ENCODE peak calls at places on chromosomes 2 and 18, in nine cellular contexts. One of them, this sample, is unnamed.

GRCh38 chr2:113376248-113376934 is 61.1 kb upstream of the ZNG1B start:
- DNase-seq in activated T-helper 1 cell treated with anti-CD3 and anti-CD28 coated beads, Interleukin-2, amount 50 U/mL, for 16 hours: no peak
- DNase-seq in stimulated activated CD4-positive, alpha-beta T cell treated with anti-CD3 and anti-CD28 coated beads, TNF-alpha, amount 100 ng/mL, for 1 hour: no peak
- DNase-seq in COR-L47: no peak
- DNase-seq in ACHN: no peak
- DNase-seq in T-helper 2 cell: no peak
- DNase-seq in posterior cingulate gyrus: no peak
- DNase-seq in GM13976: no peak
- DNase-seq in fibroblast of lung: peak
- DNase-seq in this sample: no peak

GRCh38 chr2:167264380-167264779 is 376.1 kb downstream of the XIRP2 start:
- DNase-seq in activated T-helper 1 cell treated with anti-CD3 and anti-CD28 coated beads, Interleukin-2, amount 50 U/mL, for 16 hours: no peak
- DNase-seq in stimulated activated CD4-positive, alpha-beta T cell treated with anti-CD3 and anti-CD28 coated beads, TNF-alpha, amount 100 ng/mL, for 1 hour: no peak
- DNase-seq in COR-L47: peak
- DNase-seq in ACHN: peak
- DNase-seq in T-helper 2 cell: peak
- DNase-seq in posterior cingulate gyrus: no peak
- DNase-seq in GM13976: no peak
- DNase-seq in fibroblast of lung: no peak
- DNase-seq in this sample: peak

GRCh38 chr2:53768233-53768542 is 584 bp downstream of the CHAC2 start:
- DNase-seq in activated T-helper 1 cell treated with anti-CD3 and anti-CD28 coated beads, Interleukin-2, amount 50 U/mL, for 16 hours: peak
- DNase-seq in stimulated activated CD4-positive, alpha-beta T cell treated with anti-CD3 and anti-CD28 coated beads, TNF-alpha, amount 100 ng/mL, for 1 hour: no peak
- DNase-seq in COR-L47: peak
- DNase-seq in ACHN: peak
- DNase-seq in T-helper 2 cell: peak
- DNase-seq in posterior cingulate gyrus: no peak
- DNase-seq in GM13976: no peak
- DNase-seq in fibroblast of lung: peak
- DNase-seq in this sample: peak

GRCh38 chr2:23324281-23324680 is 60.7 kb upstream of the KLHL29 start:
- DNase-seq in activated T-helper 1 cell treated with anti-CD3 and anti-CD28 coated beads, Interleukin-2, amount 50 U/mL, for 16 hours: no peak
- DNase-seq in stimulated activated CD4-positive, alpha-beta T cell treated with anti-CD3 and anti-CD28 coated beads, TNF-alpha, amount 100 ng/mL, for 1 hour: no peak
- DNase-seq in COR-L47: no peak
- DNase-seq in ACHN: no peak
- DNase-seq in T-helper 2 cell: no peak
- DNase-seq in posterior cingulate gyrus: no peak
- DNase-seq in GM13976: no peak
- DNase-seq in fibroblast of lung: no peak
- DNase-seq in this sample: no peak

GRCh38 chr18:66640431-66640830 is 36.5 kb upstream of the CDH19 start:
- DNase-seq in activated T-helper 1 cell treated with anti-CD3 and anti-CD28 coated beads, Interleukin-2, amount 50 U/mL, for 16 hours: no peak
- DNase-seq in stimulated activated CD4-positive, alpha-beta T cell treated with anti-CD3 and anti-CD28 coated beads, TNF-alpha, amount 100 ng/mL, for 1 hour: no peak
- DNase-seq in COR-L47: no peak
- DNase-seq in ACHN: no peak
- DNase-seq in T-helper 2 cell: no peak
- DNase-seq in posterior cingulate gyrus: no peak
- DNase-seq in GM13976: no peak
- DNase-seq in fibroblast of lung: peak
- DNase-seq in this sample: no peak

GRCh38 chr2:11535899-11536344 is 2.1 kb downstream of the GREB1 start:
- DNase-seq in activated T-helper 1 cell treated with anti-CD3 and anti-CD28 coated beads, Interleukin-2, amount 50 U/mL, for 16 hours: no peak
- DNase-seq in stimulated activated CD4-positive, alpha-beta T cell treated with anti-CD3 and anti-CD28 coated beads, TNF-alpha, amount 100 ng/mL, for 1 hour: no peak
- DNase-seq in COR-L47: no peak
- DNase-seq in ACHN: no peak
- DNase-seq in T-helper 2 cell: no peak
- DNase-seq in posterior cingulate gyrus: no peak
- DNase-seq in GM13976: no peak
- DNase-seq in fibroblast of lung: no peak
- DNase-seq in this sample: no peak

GRCh38 chr2:128439231-128440086 is 120.8 kb upstream of the HS6ST1 start:
- DNase-seq in activated T-helper 1 cell treated with anti-CD3 and anti-CD28 coated beads, Interleukin-2, amount 50 U/mL, for 16 hours: no peak
- DNase-seq in stimulated activated CD4-positive, alpha-beta T cell treated with anti-CD3 and anti-CD28 coated beads, TNF-alpha, amount 100 ng/mL, for 1 hour: no peak
- DNase-seq in COR-L47: no peak
- DNase-seq in ACHN: no peak
- DNase-seq in T-helper 2 cell: no peak
- DNase-seq in posterior cingulate gyrus: no peak
- DNase-seq in GM13976: no peak
- DNase-seq in fibroblast of lung: no peak
- DNase-seq in this sample: peak

GRCh38 chr18:23872701-23873550 is 141.6 kb upstream of the TTC39C start:
- DNase-seq in activated T-helper 1 cell treated with anti-CD3 and anti-CD28 coated beads, Interleukin-2, amount 50 U/mL, for 16 hours: no peak
- DNase-seq in stimulated activated CD4-positive, alpha-beta T cell treated with anti-CD3 and anti-CD28 coated beads, TNF-alpha, amount 100 ng/mL, for 1 hour: peak
- DNase-seq in COR-L47: no peak
- DNase-seq in ACHN: no peak
- DNase-seq in T-helper 2 cell: no peak
- DNase-seq in posterior cingulate gyrus: no peak
- DNase-seq in GM13976: no peak
- DNase-seq in fibroblast of lung: no peak
- DNase-seq in this sample: no peak

GRCh38 chr18:63161728-63162195 is 157.8 kb downstream of the BCL2 start:
- DNase-seq in activated T-helper 1 cell treated with anti-CD3 and anti-CD28 coated beads, Interleukin-2, amount 50 U/mL, for 16 hours: peak
- DNase-seq in stimulated activated CD4-positive, alpha-beta T cell treated with anti-CD3 and anti-CD28 coated beads, TNF-alpha, amount 100 ng/mL, for 1 hour: peak
- DNase-seq in COR-L47: no peak
- DNase-seq in ACHN: peak
- DNase-seq in T-helper 2 cell: peak
- DNase-seq in posterior cingulate gyrus: peak
- DNase-seq in GM13976: peak
- DNase-seq in fibroblast of lung: peak
- DNase-seq in this sample: no peak

GRCh38 chr2:53130441-53130943 is 637.1 kb upstream of the CHAC2 start:
- DNase-seq in activated T-helper 1 cell treated with anti-CD3 and anti-CD28 coated beads, Interleukin-2, amount 50 U/mL, for 16 hours: no peak
- DNase-seq in stimulated activated CD4-positive, alpha-beta T cell treated with anti-CD3 and anti-CD28 coated beads, TNF-alpha, amount 100 ng/mL, for 1 hour: no peak
- DNase-seq in COR-L47: no peak
- DNase-seq in ACHN: peak
- DNase-seq in T-helper 2 cell: peak
- DNase-seq in posterior cingulate gyrus: no peak
- DNase-seq in GM13976: no peak
- DNase-seq in fibroblast of lung: peak
- DNase-seq in this sample: no peak

GRCh38 chr2:217417536-217417935 is 557.7 kb upstream of the TNP1 start:
- DNase-seq in activated T-helper 1 cell treated with anti-CD3 and anti-CD28 coated beads, Interleukin-2, amount 50 U/mL, for 16 hours: no peak
- DNase-seq in stimulated activated CD4-positive, alpha-beta T cell treated with anti-CD3 and anti-CD28 coated beads, TNF-alpha, amount 100 ng/mL, for 1 hour: no peak
- DNase-seq in COR-L47: no peak
- DNase-seq in ACHN: no peak
- DNase-seq in T-helper 2 cell: no peak
- DNase-seq in posterior cingulate gyrus: no peak
- DNase-seq in GM13976: no peak
- DNase-seq in fibroblast of lung: no peak
- DNase-seq in this sample: no peak

GRCh38 chr18:79326413-79327198 is 69.1 kb upstream of the NFATC1 start:
- DNase-seq in activated T-helper 1 cell treated with anti-CD3 and anti-CD28 coated beads, Interleukin-2, amount 50 U/mL, for 16 hours: no peak
- DNase-seq in stimulated activated CD4-positive, alpha-beta T cell treated with anti-CD3 and anti-CD28 coated beads, TNF-alpha, amount 100 ng/mL, for 1 hour: no peak
- DNase-seq in COR-L47: no peak
- DNase-seq in ACHN: no peak
- DNase-seq in T-helper 2 cell: no peak
- DNase-seq in posterior cingulate gyrus: no peak
- DNase-seq in GM13976: no peak
- DNase-seq in fibroblast of lung: peak
- DNase-seq in this sample: no peak

GRCh38 chr2:45992021-45992745 is 305.0 kb upstream of the EPAS1 start:
- DNase-seq in activated T-helper 1 cell treated with anti-CD3 and anti-CD28 coated beads, Interleukin-2, amount 50 U/mL, for 16 hours: no peak
- DNase-seq in stimulated activated CD4-positive, alpha-beta T cell treated with anti-CD3 and anti-CD28 coated beads, TNF-alpha, amount 100 ng/mL, for 1 hour: no peak
- DNase-seq in COR-L47: peak
- DNase-seq in ACHN: no peak
- DNase-seq in T-helper 2 cell: no peak
- DNase-seq in posterior cingulate gyrus: no peak
- DNase-seq in GM13976: no peak
- DNase-seq in fibroblast of lung: peak
- DNase-seq in this sample: no peak

GRCh38 chr18:6219116-6219717 is 195.5 kb downstream of the L3MBTL4 start:
- DNase-seq in activated T-helper 1 cell treated with anti-CD3 and anti-CD28 coated beads, Interleukin-2, amount 50 U/mL, for 16 hours: no peak
- DNase-seq in stimulated activated CD4-positive, alpha-beta T cell treated with anti-CD3 and anti-CD28 coated beads, TNF-alpha, amount 100 ng/mL, for 1 hour: no peak
- DNase-seq in COR-L47: peak
- DNase-seq in ACHN: peak
- DNase-seq in T-helper 2 cell: peak
- DNase-seq in posterior cingulate gyrus: peak
- DNase-seq in GM13976: peak
- DNase-seq in fibroblast of lung: peak
- DNase-seq in this sample: peak

GRCh38 chr2:16055848-16056580 is 115.7 kb downstream of the MYCN start:
- DNase-seq in activated T-helper 1 cell treated with anti-CD3 and anti-CD28 coated beads, Interleukin-2, amount 50 U/mL, for 16 hours: no peak
- DNase-seq in stimulated activated CD4-positive, alpha-beta T cell treated with anti-CD3 and anti-CD28 coated beads, TNF-alpha, amount 100 ng/mL, for 1 hour: no peak
- DNase-seq in COR-L47: no peak
- DNase-seq in ACHN: no peak
- DNase-seq in T-helper 2 cell: no peak
- DNase-seq in posterior cingulate gyrus: no peak
- DNase-seq in GM13976: peak
- DNase-seq in fibroblast of lung: no peak
- DNase-seq in this sample: no peak

GRCh38 chr2:127025357-127026062 is 81.4 kb downstream of the BIN1 start:
- DNase-seq in activated T-helper 1 cell treated with anti-CD3 and anti-CD28 coated beads, Interleukin-2, amount 50 U/mL, for 16 hours: peak
- DNase-seq in stimulated activated CD4-positive, alpha-beta T cell treated with anti-CD3 and anti-CD28 coated beads, TNF-alpha, amount 100 ng/mL, for 1 hour: peak
- DNase-seq in COR-L47: peak
- DNase-seq in ACHN: peak
- DNase-seq in T-helper 2 cell: peak
- DNase-seq in posterior cingulate gyrus: peak
- DNase-seq in GM13976: peak
- DNase-seq in fibroblast of lung: peak
- DNase-seq in this sample: peak

GRCh38 chr2:153196378-153197058 is 282.0 kb downstream of the RPRM start:
- DNase-seq in activated T-helper 1 cell treated with anti-CD3 and anti-CD28 coated beads, Interleukin-2, amount 50 U/mL, for 16 hours: no peak
- DNase-seq in stimulated activated CD4-positive, alpha-beta T cell treated with anti-CD3 and anti-CD28 coated beads, TNF-alpha, amount 100 ng/mL, for 1 hour: no peak
- DNase-seq in COR-L47: no peak
- DNase-seq in ACHN: no peak
- DNase-seq in T-helper 2 cell: no peak
- DNase-seq in posterior cingulate gyrus: no peak
- DNase-seq in GM13976: no peak
- DNase-seq in fibroblast of lung: no peak
- DNase-seq in this sample: no peak

GRCh38 chr2:145752091-145752806 is 1232.3 kb upstream of the ZEB2 start:
- DNase-seq in activated T-helper 1 cell treated with anti-CD3 and anti-CD28 coated beads, Interleukin-2, amount 50 U/mL, for 16 hours: no peak
- DNase-seq in stimulated activated CD4-positive, alpha-beta T cell treated with anti-CD3 and anti-CD28 coated beads, TNF-alpha, amount 100 ng/mL, for 1 hour: no peak
- DNase-seq in COR-L47: peak
- DNase-seq in ACHN: peak
- DNase-seq in T-helper 2 cell: peak
- DNase-seq in posterior cingulate gyrus: no peak
- DNase-seq in GM13976: peak
- DNase-seq in fibroblast of lung: peak
- DNase-seq in this sample: peak

GRCh38 chr2:75844651-75845050 is 133.9 kb upstream of the GCFC2 start:
- DNase-seq in activated T-helper 1 cell treated with anti-CD3 and anti-CD28 coated beads, Interleukin-2, amount 50 U/mL, for 16 hours: no peak
- DNase-seq in stimulated activated CD4-positive, alpha-beta T cell treated with anti-CD3 and anti-CD28 coated beads, TNF-alpha, amount 100 ng/mL, for 1 hour: no peak
- DNase-seq in COR-L47: no peak
- DNase-seq in ACHN: no peak
- DNase-seq in T-helper 2 cell: peak
- DNase-seq in posterior cingulate gyrus: no peak
- DNase-seq in GM13976: no peak
- DNase-seq in fibroblast of lung: peak
- DNase-seq in this sample: no peak

GRCh38 chr2:65085148-65085547 is 28.9 kb downstream of the CEP68 start:
- DNase-seq in activated T-helper 1 cell treated with anti-CD3 and anti-CD28 coated beads, Interleukin-2, amount 50 U/mL, for 16 hours: no peak
- DNase-seq in stimulated activated CD4-positive, alpha-beta T cell treated with anti-CD3 and anti-CD28 coated beads, TNF-alpha, amount 100 ng/mL, for 1 hour: no peak
- DNase-seq in COR-L47: no peak
- DNase-seq in ACHN: no peak
- DNase-seq in T-helper 2 cell: no peak
- DNase-seq in posterior cingulate gyrus: no peak
- DNase-seq in GM13976: no peak
- DNase-seq in fibroblast of lung: no peak
- DNase-seq in this sample: no peak

GRCh38 chr2:181174880-181175590 is 194.6 kb downstream of the UBE2E3 start:
- DNase-seq in activated T-helper 1 cell treated with anti-CD3 and anti-CD28 coated beads, Interleukin-2, amount 50 U/mL, for 16 hours: no peak
- DNase-seq in stimulated activated CD4-positive, alpha-beta T cell treated with anti-CD3 and anti-CD28 coated beads, TNF-alpha, amount 100 ng/mL, for 1 hour: no peak
- DNase-seq in COR-L47: no peak
- DNase-seq in ACHN: no peak
- DNase-seq in T-helper 2 cell: no peak
- DNase-seq in posterior cingulate gyrus: no peak
- DNase-seq in GM13976: peak
- DNase-seq in fibroblast of lung: peak
- DNase-seq in this sample: no peak

GRCh38 chr2:88087763-88088162 is 20.1 kb downstream of the SMYD1 start:
- DNase-seq in activated T-helper 1 cell treated with anti-CD3 and anti-CD28 coated beads, Interleukin-2, amount 50 U/mL, for 16 hours: no peak
- DNase-seq in stimulated activated CD4-positive, alpha-beta T cell treated with anti-CD3 and anti-CD28 coated beads, TNF-alpha, amount 100 ng/mL, for 1 hour: no peak
- DNase-seq in COR-L47: no peak
- DNase-seq in ACHN: no peak
- DNase-seq in T-helper 2 cell: no peak
- DNase-seq in posterior cingulate gyrus: no peak
- DNase-seq in GM13976: no peak
- DNase-seq in fibroblast of lung: no peak
- DNase-seq in this sample: no peak

GRCh38 chr2:86791574-86791973 is 861 bp upstream of the CD8A start:
- DNase-seq in activated T-helper 1 cell treated with anti-CD3 and anti-CD28 coated beads, Interleukin-2, amount 50 U/mL, for 16 hours: no peak
- DNase-seq in stimulated activated CD4-positive, alpha-beta T cell treated with anti-CD3 and anti-CD28 coated beads, TNF-alpha, amount 100 ng/mL, for 1 hour: no peak
- DNase-seq in COR-L47: no peak
- DNase-seq in ACHN: no peak
- DNase-seq in T-helper 2 cell: no peak
- DNase-seq in posterior cingulate gyrus: no peak
- DNase-seq in GM13976: no peak
- DNase-seq in fibroblast of lung: no peak
- DNase-seq in this sample: no peak

GRCh38 chr2:134671498-134671897 is 47.3 kb downstream of the TMEM163 start:
- DNase-seq in activated T-helper 1 cell treated with anti-CD3 and anti-CD28 coated beads, Interleukin-2, amount 50 U/mL, for 16 hours: no peak
- DNase-seq in stimulated activated CD4-positive, alpha-beta T cell treated with anti-CD3 and anti-CD28 coated beads, TNF-alpha, amount 100 ng/mL, for 1 hour: no peak
- DNase-seq in COR-L47: no peak
- DNase-seq in ACHN: no peak
- DNase-seq in T-helper 2 cell: peak
- DNase-seq in posterior cingulate gyrus: no peak
- DNase-seq in GM13976: no peak
- DNase-seq in fibroblast of lung: no peak
- DNase-seq in this sample: no peak

GRCh38 chr2:103525757-103526156 is 763.9 kb downstream of the TMEM182 start:
- DNase-seq in activated T-helper 1 cell treated with anti-CD3 and anti-CD28 coated beads, Interleukin-2, amount 50 U/mL, for 16 hours: no peak
- DNase-seq in stimulated activated CD4-positive, alpha-beta T cell treated with anti-CD3 and anti-CD28 coated beads, TNF-alpha, amount 100 ng/mL, for 1 hour: no peak
- DNase-seq in COR-L47: no peak
- DNase-seq in ACHN: no peak
- DNase-seq in T-helper 2 cell: no peak
- DNase-seq in posterior cingulate gyrus: no peak
- DNase-seq in GM13976: no peak
- DNase-seq in fibroblast of lung: no peak
- DNase-seq in this sample: no peak

GRCh38 chr2:26720322-26721166 is 28.0 kb downstream of the KCNK3 start:
- DNase-seq in activated T-helper 1 cell treated with anti-CD3 and anti-CD28 coated beads, Interleukin-2, amount 50 U/mL, for 16 hours: no peak
- DNase-seq in stimulated activated CD4-positive, alpha-beta T cell treated with anti-CD3 and anti-CD28 coated beads, TNF-alpha, amount 100 ng/mL, for 1 hour: no peak
- DNase-seq in COR-L47: peak
- DNase-seq in ACHN: peak
- DNase-seq in T-helper 2 cell: no peak
- DNase-seq in posterior cingulate gyrus: no peak
- DNase-seq in GM13976: no peak
- DNase-seq in fibroblast of lung: peak
- DNase-seq in this sample: no peak

GRCh38 chr2:131085646-131086045 is 7.6 kb downstream of the FAM168B start:
- DNase-seq in activated T-helper 1 cell treated with anti-CD3 and anti-CD28 coated beads, Interleukin-2, amount 50 U/mL, for 16 hours: no peak
- DNase-seq in stimulated activated CD4-positive, alpha-beta T cell treated with anti-CD3 and anti-CD28 coated beads, TNF-alpha, amount 100 ng/mL, for 1 hour: no peak
- DNase-seq in COR-L47: no peak
- DNase-seq in ACHN: no peak
- DNase-seq in T-helper 2 cell: no peak
- DNase-seq in posterior cingulate gyrus: no peak
- DNase-seq in GM13976: no peak
- DNase-seq in fibroblast of lung: peak
- DNase-seq in this sample: no peak

GRCh38 chr2:75465317-75465998 is 95.3 kb downstream of the EVA1A start:
- DNase-seq in activated T-helper 1 cell treated with anti-CD3 and anti-CD28 coated beads, Interleukin-2, amount 50 U/mL, for 16 hours: no peak
- DNase-seq in stimulated activated CD4-positive, alpha-beta T cell treated with anti-CD3 and anti-CD28 coated beads, TNF-alpha, amount 100 ng/mL, for 1 hour: no peak
- DNase-seq in COR-L47: no peak
- DNase-seq in ACHN: peak
- DNase-seq in T-helper 2 cell: no peak
- DNase-seq in posterior cingulate gyrus: no peak
- DNase-seq in GM13976: no peak
- DNase-seq in fibroblast of lung: peak
- DNase-seq in this sample: no peak

GRCh38 chr18:52950153-52950552 is 610.2 kb downstream of the DCC start:
- DNase-seq in activated T-helper 1 cell treated with anti-CD3 and anti-CD28 coated beads, Interleukin-2, amount 50 U/mL, for 16 hours: no peak
- DNase-seq in stimulated activated CD4-positive, alpha-beta T cell treated with anti-CD3 and anti-CD28 coated beads, TNF-alpha, amount 100 ng/mL, for 1 hour: no peak
- DNase-seq in COR-L47: no peak
- DNase-seq in ACHN: no peak
- DNase-seq in T-helper 2 cell: no peak
- DNase-seq in posterior cingulate gyrus: no peak
- DNase-seq in GM13976: no peak
- DNase-seq in fibroblast of lung: no peak
- DNase-seq in this sample: no peak

GRCh38 chr2:206736935-206737334 is 18.7 kb upstream of the DYTN start:
- DNase-seq in activated T-helper 1 cell treated with anti-CD3 and anti-CD28 coated beads, Interleukin-2, amount 50 U/mL, for 16 hours: no peak
- DNase-seq in stimulated activated CD4-positive, alpha-beta T cell treated with anti-CD3 and anti-CD28 coated beads, TNF-alpha, amount 100 ng/mL, for 1 hour: no peak
- DNase-seq in COR-L47: no peak
- DNase-seq in ACHN: no peak
- DNase-seq in T-helper 2 cell: no peak
- DNase-seq in posterior cingulate gyrus: no peak
- DNase-seq in GM13976: no peak
- DNase-seq in fibroblast of lung: no peak
- DNase-seq in this sample: no peak

GRCh38 chr2:169715379-169716228 is 18.0 kb upstream of the KLHL23 start:
- DNase-seq in activated T-helper 1 cell treated with anti-CD3 and anti-CD28 coated beads, Interleukin-2, amount 50 U/mL, for 16 hours: no peak
- DNase-seq in stimulated activated CD4-positive, alpha-beta T cell treated with anti-CD3 and anti-CD28 coated beads, TNF-alpha, amount 100 ng/mL, for 1 hour: no peak
- DNase-seq in COR-L47: no peak
- DNase-seq in ACHN: no peak
- DNase-seq in T-helper 2 cell: peak
- DNase-seq in posterior cingulate gyrus: no peak
- DNase-seq in GM13976: no peak
- DNase-seq in fibroblast of lung: peak
- DNase-seq in this sample: no peak